ENCODE peak calls at places on chromosomes 3 and 15, in five cellular contexts. F is GM12891, B is K562, A is breast epithelium, R is stomach. G is an unnamed sample.

GRCh38 chr3:46110701-46111493 is 83.6 kb upstream of the XCR1 start:
- DNase-seq in R (no peak), A (peak), F (no peak), B (no peak), G (no peak)

GRCh38 chr3:108319428-108320053 is 23.2 kb downstream of the HHLA2 start:
- DNase-seq in F (no peak), R (peak), A (peak), B (no peak), G (no peak)

GRCh38 chr15:60720084-60720483 is 241.1 kb upstream of the ICE2 start:
- DNase-seq in R (no peak), F (no peak), B (peak), A (no peak), G (no peak)

GRCh38 chr3:128283429-128283828 is 130.1 kb downstream of the EEFSEC start:
- DNase-seq in B (no peak), R (no peak), A (no peak), F (no peak), G (no peak)

GRCh38 chr3:127915115-127915936 is at the start of gene KBTBD12:
- DNase-seq in A (no peak), F (peak), B (no peak), R (peak), G (peak)

GRCh38 chr3:16516695-16517481 is 3.4 kb upstream of the RFTN1 start:
- DNase-seq in B (peak), F (no peak), A (peak), R (no peak), G (no peak)

GRCh38 chr3:133854971-133855370 is 40.7 kb downstream of the RAB6B start:
- DNase-seq in B (no peak), F (no peak), A (no peak), R (no peak), G (no peak)

GRCh38 chr3:103653996-103654395 is 1219.2 kb downstream of the ZPLD1 start:
- DNase-seq in R (no peak), B (no peak), A (no peak), F (no peak), G (no peak)

GRCh38 chr3:52321481-52321880 is 5.4 kb downstream of the DNAH1 start:
- DNase-seq in R (no peak), F (no peak), A (no peak), B (no peak), G (no peak)

GRCh38 chr3:52456169-52456799 is 880 bp downstream of the NISCH start:
- DNase-seq in B (peak), R (no peak), F (no peak), A (no peak), G (peak)

GRCh38 chr15:52783929-52784798 is 6.0 kb downstream of the ONECUT1 start:
- DNase-seq in R (no peak), A (no peak), B (peak), F (no peak), G (no peak)

GRCh38 chr3:32882180-32882579 is 64.4 kb downstream of the TRIM71 start:
- DNase-seq in F (no peak), B (no peak), R (no peak), A (no peak), G (no peak)

GRCh38 chr3:79052054-79052681 is 715.6 kb downstream of the ROBO1 start:
- DNase-seq in A (no peak), R (no peak), F (no peak), B (no peak), G (no peak)

GRCh38 chr3:69105320-69105719 is 17.1 kb downstream of the LMOD3 start:
- DNase-seq in B (no peak), F (no peak), R (no peak), A (no peak), G (no peak)

GRCh38 chr15:91884604-91885003 is 31.1 kb downstream of the SLCO3A1 start:
- DNase-seq in A (no peak), R (no peak), B (no peak), F (no peak), G (no peak)

GRCh38 chr3:191721390-191721801 is 260.4 kb downstream of the PYDC2 start:
- DNase-seq in R (no peak), F (no peak), B (no peak), A (no peak), G (no peak)

GRCh38 chr3:141399979-141400971 is 32.0 kb downstream of the ZBTB38 start:
- DNase-seq in R (no peak), A (no peak), B (no peak), F (no peak), G (no peak)

GRCh38 chr3:122825460-122825859 is 30.6 kb downstream of the SLC49A4 start:
- DNase-seq in F (no peak), R (no peak), A (no peak), B (no peak), G (no peak)

GRCh38 chr3:141412936-141413354 is 44.6 kb downstream of the ZBTB38 start:
- DNase-seq in A (peak), R (peak), F (no peak), B (no peak), G (peak)

GRCh38 chr3:154139996-154140436 is 18.8 kb downstream of the ARHGEF26 start:
- DNase-seq in R (no peak), B (no peak), A (no peak), F (no peak), G (no peak)

GRCh38 chr3:152365766-152366593 is 97.3 kb downstream of the MBNL1 start:
- DNase-seq in F (no peak), A (no peak), R (no peak), B (no peak), G (no peak)

GRCh38 chr3:155088705-155089380 is 8.7 kb downstream of the MME start:
- DNase-seq in F (no peak), R (no peak), A (no peak), B (no peak), G (no peak)

GRCh38 chr15:66865622-66866611 is 163.9 kb downstream of the SMAD6 start:
- DNase-seq in R (peak), A (no peak), F (peak), B (no peak), G (peak)

GRCh38 chr15:32033186-32033890 is 3.0 kb downstream of the CHRNA7 start:
- DNase-seq in B (no peak), R (peak), F (no peak), A (no peak), G (no peak)

GRCh38 chr3:21954709-21955108 is 203.7 kb upstream of the ZNF385D start:
- DNase-seq in B (no peak), F (no peak), R (no peak), A (no peak), G (no peak)

GRCh38 chr3:52722491-52722890 is 16.6 kb downstream of the SPCS1 start:
- DNase-seq in R (no peak), F (no peak), B (no peak), A (no peak), G (no peak)

GRCh38 chr3:107198522-107199271 is 178.5 kb upstream of the CCDC54 start:
- DNase-seq in F (no peak), R (no peak), B (no peak), A (no peak), G (no peak)

GRCh38 chr15:33008284-33009011 is 186.1 kb downstream of the FMN1 start:
- DNase-seq in A (no peak), B (no peak), R (no peak), F (no peak), G (peak)

GRCh38 chr3:197516517-197516889 is 39.3 kb downstream of the BDH1 start:
- DNase-seq in B (peak), A (peak), R (peak), F (no peak), G (no peak)

GRCh38 chr15:75452968-75453702 is 1.6 kb upstream of the SIN3A start:
- DNase-seq in B (no peak), F (no peak), A (peak), R (peak), G (peak)

GRCh38 chr15:37034392-37034791 is 66.0 kb downstream of the MEIS2 start:
- DNase-seq in F (no peak), B (no peak), A (no peak), R (no peak), G (no peak)

GRCh38 chr3:100254168-100254777 is 6.5 kb upstream of the TBC1D23 start:
- DNase-seq in R (peak), F (peak), B (peak), A (no peak), G (peak)

GRCh38 chr3:15894382-15894781 is 96.6 kb upstream of the ANKRD28 start:
- DNase-seq in B (no peak), F (no peak), R (no peak), A (no peak), G (no peak)

GRCh38 chr3:111852540-111852939 is 6.5 kb upstream of the PHLDB2 start:
- DNase-seq in F (no peak), A (no peak), B (no peak), R (no peak), G (no peak)

GRCh38 chr3:185586644-185586964 is 509 bp downstream of the SENP2 start:
- DNase-seq in B (no peak), F (no peak), R (no peak), A (no peak), G (no peak)

GRCh38 chr15:66411190-66411589 is 24.5 kb downstream of the MAP2K1 start:
- DNase-seq in F (no peak), R (no peak), A (no peak), B (no peak), G (no peak)

GRCh38 chr15:59701880-59702279 is 12.8 kb upstream of the BNIP2 start:
- DNase-seq in A (no peak), B (no peak), F (no peak), R (no peak), G (no peak)

GRCh38 chr3:52021869-52022268 is 26.2 kb upstream of the RPL29 start:
- DNase-seq in R (no peak), F (no peak), B (no peak), A (no peak), G (no peak)

GRCh38 chr3:40387001-40387894 is at the start of gene ENTPD3:
- DNase-seq in B (peak), R (peak), F (peak), A (no peak), G (no peak)

GRCh38 chr3:164364111-164364510 is 714.2 kb downstream of the SI start:
- DNase-seq in B (no peak), A (no peak), R (no peak), F (no peak), G (no peak)

GRCh38 chr3:11145888-11146287 is 8.4 kb upstream of the HRH1 start:
- DNase-seq in F (no peak), R (no peak), A (no peak), B (no peak), G (no peak)
- TF ChIP-seq POLR2AphosphoS5 in F (no peak), R (no peak), A (no peak), B (no peak), G (no peak)

GRCh38 chr3:130787422-130788068 is 40.9 kb upstream of the PIK3R4 start:
- DNase-seq in A (no peak), B (no peak), R (no peak), F (no peak), G (no peak)

GRCh38 chr3:130789678-130790340 is 43.2 kb upstream of the PIK3R4 start:
- DNase-seq in F (no peak), A (no peak), B (peak), R (no peak), G (no peak)

GRCh38 chr3:130786306-130786705 is 39.7 kb upstream of the PIK3R4 start:
- DNase-seq in A (no peak), B (no peak), R (no peak), F (no peak), G (no peak)

DNA sequence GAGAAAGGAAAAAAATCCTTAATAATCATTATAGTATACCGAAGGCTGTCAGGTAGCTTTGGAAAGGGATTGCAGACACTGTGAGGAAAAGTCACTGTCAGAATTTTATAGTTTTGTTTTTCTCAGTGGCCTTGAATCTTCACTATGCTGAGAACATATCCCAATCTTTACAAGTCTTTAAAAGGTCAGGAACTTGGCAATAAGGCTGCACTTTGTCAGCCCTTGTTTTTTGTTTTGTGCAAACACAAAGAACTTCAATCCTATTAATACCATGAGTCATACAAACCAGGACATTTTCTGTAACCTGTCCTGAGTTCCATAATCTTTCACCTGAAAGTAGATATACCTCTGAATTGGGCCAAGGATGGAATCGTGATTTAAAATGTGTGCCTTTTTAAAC is 45.6 kb upstream of the PIK3R4 start:
- DNase-seq in A (no peak), R (no peak), F (no peak), B (no peak), G (no peak)
- TF ChIP-seq POLR2AphosphoS5 in A (no peak), R (no peak), F (no peak), B (no peak), G (no peak)

DNA sequence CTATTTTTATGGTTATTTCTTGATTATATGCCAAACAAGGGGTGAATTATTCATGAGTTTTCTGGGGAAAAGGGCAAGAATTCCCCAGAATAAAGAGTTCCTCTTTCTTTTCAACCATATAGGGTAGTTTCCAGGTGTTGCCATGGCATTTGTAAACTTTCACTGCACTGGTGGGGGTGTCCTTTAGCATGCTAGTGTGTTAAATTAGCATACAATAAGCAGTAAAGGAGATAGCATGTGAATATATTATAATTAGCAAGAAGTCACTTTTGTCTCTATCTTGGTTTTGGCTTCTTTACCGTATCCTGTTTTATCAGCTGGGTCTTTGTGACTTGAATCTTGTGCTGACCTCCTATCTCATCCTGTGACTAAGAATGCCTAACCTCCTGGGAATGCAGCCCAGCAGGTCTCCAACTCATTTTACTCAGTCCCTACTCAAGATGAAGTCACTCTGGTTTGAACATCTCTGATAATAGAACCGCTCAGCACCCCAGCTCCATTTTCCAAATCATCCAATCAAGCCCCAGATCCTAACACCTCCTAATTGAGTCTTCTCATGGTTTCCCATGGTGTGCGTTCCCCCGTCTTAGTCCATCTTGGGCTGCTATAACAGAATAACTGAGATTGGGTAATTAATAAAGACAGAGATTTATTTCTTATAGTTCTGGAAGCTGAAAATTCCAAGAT is 3.4 kb upstream of the SELENOT start:
- DNase-seq in A (no peak), R (no peak), B (no peak), F (no peak), G (no peak)
- TF ChIP-seq POLR2AphosphoS5 in A (no peak), R (no peak), B (peak), F (no peak), G (no peak)

GRCh38 chr15:56459096-56459495 is 5.8 kb downstream of the MNS1 start:
- DNase-seq in A (no peak), B (no peak), F (no peak), R (no peak), G (no peak)
- TF ChIP-seq POLR2AphosphoS5 in A (no peak), B (no peak), F (no peak), R (no peak), G (no peak)

DNA sequence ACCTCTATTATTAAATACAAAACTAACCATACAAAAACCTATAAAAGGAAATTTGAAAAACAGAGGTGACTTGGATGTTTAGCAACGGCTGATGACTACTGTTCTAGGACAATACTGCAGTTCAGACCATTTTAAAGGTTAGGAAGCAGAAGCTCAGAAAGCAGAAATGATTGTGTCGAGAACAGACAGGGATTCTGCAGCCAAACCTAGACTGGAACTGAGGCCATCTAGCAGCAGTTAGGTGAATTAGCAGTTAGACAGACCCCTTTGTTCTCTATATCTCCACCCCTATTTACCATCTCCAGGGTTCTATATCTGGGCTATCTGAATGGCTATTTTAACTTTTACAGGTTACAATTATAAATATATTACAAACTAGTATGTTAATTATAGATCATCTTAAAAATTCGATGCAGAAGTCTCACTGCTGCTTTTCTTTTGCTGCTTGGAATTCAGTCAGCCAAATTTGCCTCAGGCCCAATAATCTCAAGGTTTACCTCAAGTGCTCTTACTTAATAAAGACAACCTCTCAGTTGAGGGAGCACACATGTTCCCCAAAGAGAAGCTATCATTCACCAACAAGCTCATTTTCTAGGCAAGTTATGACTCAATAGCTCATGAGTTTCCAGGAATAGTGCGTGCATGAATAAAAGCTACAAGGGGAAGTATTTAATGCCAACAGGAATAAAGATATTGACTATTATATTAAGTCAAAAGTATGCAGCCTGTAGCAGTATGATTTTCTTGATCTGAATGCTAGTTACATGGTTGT is 9.3 kb upstream of the IL1RAP start:
- DNase-seq in F (no peak), A (no peak), R (no peak), B (no peak), G (no peak)
- TF ChIP-seq POLR2AphosphoS5 in F (no peak), A (no peak), R (no peak), B (no peak), G (no peak)

GRCh38 chr3:143389388-143389787 is 269.8 kb downstream of the CHST2 start:
- DNase-seq in R (no peak), A (no peak), F (no peak), B (no peak), G (no peak)

GRCh38 chr3:143383433-143383832 is 263.9 kb downstream of the CHST2 start:
- DNase-seq in A (no peak), R (no peak), F (no peak), B (no peak), G (no peak)

DNA sequence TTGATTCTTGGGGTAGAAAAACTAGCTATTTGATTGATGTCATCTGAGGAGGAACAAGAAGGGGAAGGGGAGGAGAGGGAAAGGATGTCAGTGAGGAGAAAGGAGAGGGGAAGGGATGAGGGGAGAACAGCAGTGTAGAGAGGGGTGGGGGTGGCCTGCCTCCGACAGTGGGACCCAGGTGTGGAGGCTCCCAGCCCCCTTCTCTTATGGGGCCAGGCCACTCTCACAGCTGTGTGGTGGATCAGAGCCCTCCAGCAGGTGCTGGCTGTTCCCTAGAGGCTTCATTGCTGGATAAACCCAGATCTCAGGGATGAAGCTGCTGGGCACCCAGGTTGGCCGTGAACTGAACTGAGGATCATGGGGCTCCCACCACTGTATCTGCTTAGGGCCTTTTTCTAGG is 264.5 kb downstream of the CHST2 start:
- DNase-seq in R (no peak), B (no peak), F (no peak), A (no peak), G (no peak)
- TF ChIP-seq POLR2AphosphoS5 in R (no peak), B (no peak), F (no peak), A (no peak), G (no peak)

GRCh38 chr15:81323559-81323943 is 390 bp downstream of the STARD5 start:
- DNase-seq in R (no peak), A (no peak), B (no peak), F (no peak), G (no peak)

GRCh38 chr15:81323944-81324881 is at the start of gene STARD5:
- DNase-seq in A (peak), R (peak), F (peak), B (peak), G (peak)

GRCh38 chr15:81317642-81318017 is 6.3 kb downstream of the STARD5 start:
- DNase-seq in R (no peak), A (no peak), B (no peak), F (no peak), G (no peak)

GRCh38 chr15:81322708-81323253 is 1.2 kb downstream of the STARD5 start:
- DNase-seq in A (no peak), B (no peak), R (no peak), F (no peak), G (no peak)

GRCh38 chr15:81321667-81322066 is 2.3 kb downstream of the STARD5 start:
- DNase-seq in F (no peak), A (no peak), R (no peak), B (no peak), G (no peak)
- TF ChIP-seq POLR2AphosphoS5 in F (no peak), A (no peak), R (no peak), B (no peak), G (no peak)